ENCODE peak calls at places on chromosome 10, in four cellular contexts. K is cardiac muscle cell, O is kidney, X is pancreas. G is an unnamed sample.
A peak's percentile ranks its signal among the peaks of the same experiment; 100 is the strongest.

GRCh38 chr10:35700490-35700887 is 58.4 kb upstream of the FZD8 start:
- DNase-seq in K (no peak), O (no peak), X (no peak), G (no peak)

GRCh38 chr10:128125944-128126764 is at the start of gene MKI67:
- DNase-seq in K (peak; percentile 94), O (peak; percentile 90), X (peak; percentile 83), G (peak; percentile 78)

GRCh38 chr10:26269754-26270153 is 53.2 kb downstream of the GAD2 start:
- DNase-seq in K (peak; percentile 62), O (no peak), X (no peak), G (no peak)

GRCh38 chr10:75607576-75607975 is 176.2 kb downstream of the LRMDA start:
- DNase-seq in K (peak; percentile 15), O (no peak), X (no peak), G (no peak)

GRCh38 chr10:85524001-85524400 is 842.6 kb downstream of the GRID1 start:
- DNase-seq in K (peak; percentile 65), O (no peak), X (no peak), G (no peak)

GRCh38 chr10:123229927-123230630 is 75.9 kb downstream of the BUB3 start:
- DNase-seq in K (no peak), O (no peak), X (no peak), G (peak; percentile 60)

GRCh38 chr10:46539596-46540411 is 16.7 kb downstream of the GPRIN2 start:
- DNase-seq in K (no peak), O (peak; percentile 65), X (peak; percentile 7), G (peak; percentile 74)

GRCh38 chr10:26556756-26557640 is 118.9 kb downstream of the APBB1IP start:
- DNase-seq in K (peak; percentile 59), O (no peak), X (no peak), G (peak; percentile 25)

GRCh38 chr10:132443605-132443997 is 46.6 kb downstream of the PWWP2B start:
- DNase-seq in K (no peak), O (peak; percentile 89), X (peak; percentile 75), G (peak; percentile 32)

GRCh38 chr10:5198386-5198785 is 1.7 kb downstream of the AKR1C4 start:
- DNase-seq in K (no peak), O (no peak), X (no peak), G (no peak)

GRCh38 chr10:63636812-63637211 is 115.6 kb downstream of the REEP3 start:
- DNase-seq in K (no peak), O (no peak), X (no peak), G (no peak)

DNA sequence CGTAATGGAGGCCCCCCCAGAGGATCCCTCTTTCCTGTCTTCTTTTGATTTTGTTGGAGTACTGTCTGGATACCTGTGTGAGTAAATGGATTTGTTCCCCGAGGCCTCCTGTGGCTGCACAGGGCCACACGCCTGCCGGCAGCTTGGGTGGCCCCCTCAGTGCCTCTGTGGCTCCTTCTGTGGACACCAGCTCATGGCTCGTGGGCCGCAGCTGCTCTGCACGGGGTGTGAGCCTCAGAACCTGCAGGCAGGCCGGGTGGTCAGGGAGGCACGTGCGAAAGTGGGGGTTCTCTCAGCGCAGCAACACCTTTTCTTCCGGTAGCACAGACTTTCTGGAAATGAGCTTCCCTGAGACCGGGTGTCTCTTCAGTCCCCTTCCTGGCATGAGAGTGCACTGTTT is 70.3 kb downstream of the WDR37 start:
- DNase-seq in K (no peak), O (no peak), X (no peak), G (no peak)
- H3K36me3 ChIP-seq in K (peaks cover 39% of the 10 kb centered on the region), O (peaks cover 57% of the 10 kb centered on the region), X (peaks cover 7% of the 10 kb centered on the region), G (peaks cover 22% of the 10 kb centered on the region)

GRCh38 chr10:88689366-88689765 is 16.7 kb upstream of the LIPK start:
- DNase-seq in K (no peak), O (no peak), X (no peak), G (no peak)

GRCh38 chr10:88693392-88694020 is 12.5 kb upstream of the LIPK start:
- DNase-seq in K (no peak), O (no peak), X (no peak), G (peak; percentile 7)

GRCh38 chr10:88682491-88682890 is 18.2 kb downstream of the LIPF start:
- DNase-seq in K (no peak), O (no peak), X (no peak), G (no peak)

DNA sequence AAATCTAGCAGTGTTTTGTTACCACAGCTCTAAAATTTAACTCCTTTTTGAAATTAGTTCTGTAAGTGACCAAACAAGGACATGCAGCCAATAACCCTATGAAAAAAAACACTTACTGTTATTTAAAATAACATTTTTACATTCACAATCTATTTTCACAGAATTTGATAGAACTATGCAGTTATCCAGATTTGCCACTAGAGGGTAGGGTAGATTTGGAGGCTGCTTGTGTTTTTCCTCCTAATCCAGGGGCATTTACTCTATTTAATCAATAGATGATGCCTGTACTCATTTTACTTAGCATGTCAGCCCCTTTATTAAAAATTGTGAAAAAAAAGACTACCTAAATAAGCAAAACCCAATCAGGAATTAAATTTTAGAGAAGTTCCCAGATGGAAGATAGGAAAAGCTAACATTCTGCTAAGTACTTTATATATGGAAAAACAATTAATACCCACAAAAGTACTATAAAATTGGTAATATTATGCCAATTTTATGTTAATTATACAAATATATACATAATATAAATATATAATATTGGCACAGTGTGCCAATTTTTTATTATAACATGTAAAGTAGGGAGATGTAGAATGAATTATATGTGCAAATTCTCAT is 18.1 kb upstream of the LIPK start:
- DNase-seq in K (peak; percentile 38), O (no peak), X (no peak), G (peak; percentile 57)
- TF ChIP-seq CTCF in K (peak; percentile 89), O (peak; percentile 46), X (peak; percentile 53), G (peak; percentile 85)

GRCh38 chr10:7511612-7512011 is 100.8 kb upstream of the SFMBT2 start:
- DNase-seq in K (no peak), O (no peak), X (no peak), G (no peak)

GRCh38 chr10:7513936-7514335 is 103.1 kb upstream of the SFMBT2 start:
- DNase-seq in K (peak; percentile 12), O (no peak), X (no peak), G (no peak)

GRCh38 chr10:7515549-7515948 is 104.7 kb upstream of the SFMBT2 start:
- DNase-seq in K (no peak), O (no peak), X (no peak), G (no peak)

GRCh38 chr10:7512487-7512886 is 101.7 kb upstream of the SFMBT2 start:
- DNase-seq in K (no peak), O (no peak), X (no peak), G (no peak)

DNA sequence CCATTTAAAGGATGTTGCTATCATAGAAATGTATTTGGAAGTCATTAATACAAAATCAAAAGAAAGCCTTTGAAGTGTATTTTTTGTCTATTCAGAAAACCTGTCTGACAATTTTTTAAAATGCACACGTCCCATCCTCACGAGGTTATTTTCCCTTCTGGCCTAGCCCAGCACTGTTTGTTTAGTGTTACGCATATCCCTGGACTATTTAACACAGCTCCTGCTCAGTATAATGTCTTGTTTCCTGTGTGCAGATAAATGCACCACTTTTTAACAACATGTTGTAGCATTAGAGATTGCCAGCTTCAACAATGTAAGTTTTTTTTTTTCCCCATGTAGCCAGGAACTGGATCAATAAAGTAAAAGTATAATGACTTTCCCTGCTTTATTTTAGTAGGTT is 102.6 kb upstream of the SFMBT2 start:
- DNase-seq in K (no peak), O (no peak), X (no peak), G (no peak)
- H3K36me3 ChIP-seq in K (no peaks in the 10 kb centered on the region), O (no peaks in the 10 kb centered on the region), X (no peaks in the 10 kb centered on the region), G (no peaks in the 10 kb centered on the region)

DNA sequence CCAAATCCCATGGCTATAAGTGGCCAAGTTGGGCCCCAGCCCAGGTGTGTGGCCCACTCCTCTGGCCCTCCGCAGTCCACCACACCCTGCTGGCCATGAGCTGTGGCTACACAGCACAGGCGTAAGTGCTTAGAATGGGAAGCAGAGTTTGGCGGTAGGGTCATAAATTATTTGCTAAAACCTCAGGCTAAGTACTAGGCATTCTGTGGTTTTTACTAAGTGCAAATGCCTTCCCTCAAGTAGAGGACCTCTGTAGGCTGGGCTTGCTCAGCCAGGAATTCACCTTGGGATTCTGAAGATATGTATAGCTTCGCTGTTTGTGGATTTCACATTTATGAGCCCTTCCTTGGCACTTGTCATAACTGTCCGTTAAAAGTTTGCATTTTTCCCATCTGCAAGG is 44.8 kb upstream of the LOXL4 start:
- DNase-seq in K (no peak), O (no peak), X (no peak), G (no peak)
- TF ChIP-seq CTCF in K (no peak), O (no peak), X (no peak), G (no peak)

DNA sequence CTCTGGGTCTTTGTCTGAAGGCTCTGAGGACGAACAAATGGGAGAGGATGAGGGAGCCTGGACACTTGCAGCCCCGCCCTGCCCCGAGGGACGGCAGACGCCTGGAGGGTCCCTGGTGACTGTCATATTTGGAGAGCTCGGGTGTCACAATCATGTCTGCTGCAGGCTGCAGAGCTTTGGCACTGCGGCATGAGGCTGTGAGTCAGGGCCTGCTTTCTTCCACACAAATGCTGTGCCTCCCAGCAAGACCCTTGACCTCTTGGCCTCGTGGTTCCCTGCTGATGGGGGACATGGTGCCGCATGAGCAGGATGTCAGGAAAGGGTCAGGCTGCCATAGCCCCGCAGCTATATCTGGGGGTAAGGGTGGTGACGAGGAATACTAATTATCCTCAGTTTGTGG is 64.9 kb upstream of the PPIF start:
- DNase-seq in K (peak; percentile 32), O (no peak), X (no peak), G (no peak)
- H3K36me3 ChIP-seq in K (peaks cover 16% of the 10 kb centered on the region), O (peaks cover 26% of the 10 kb centered on the region), X (no peaks in the 10 kb centered on the region), G (peaks cover 21% of the 10 kb centered on the region)

GRCh38 chr10:55631071-55631654 is 729.9 kb downstream of the ZWINT start:
- DNase-seq in K (peak; percentile 90), O (peak; percentile 73), X (peak; percentile 86), G (peak; percentile 53)
- TF ChIP-seq CTCF in K (peak; percentile 47), O (peak; percentile 49), X (peak; percentile 62), G (peak; percentile 44)

DNA sequence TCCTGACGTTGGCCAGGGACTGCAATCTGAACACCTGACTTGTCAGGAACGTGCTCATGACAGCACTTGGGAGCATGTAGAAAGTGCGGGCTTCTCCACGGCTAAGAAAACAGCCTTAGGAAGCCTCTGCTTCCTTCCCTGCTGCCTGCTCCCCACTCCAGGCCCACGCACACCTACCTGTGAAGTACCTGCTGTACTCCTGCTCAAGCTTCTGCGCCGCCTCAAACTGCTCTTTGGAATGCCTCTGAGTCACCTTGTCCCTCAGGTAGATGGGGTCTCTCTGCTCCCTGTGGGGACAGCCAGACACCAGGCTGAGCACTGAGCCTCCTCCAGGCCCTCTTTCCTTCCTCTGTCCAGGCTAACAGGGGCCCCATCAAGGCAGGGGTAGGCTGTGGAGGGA is 132.7 kb downstream of the DLG5 start:
- DNase-seq in K (peak; percentile 38), O (no peak), X (no peak), G (no peak)
- H3K36me3 ChIP-seq in K (peaks cover 24% of the 10 kb centered on the region), O (peaks cover 52% of the 10 kb centered on the region), X (no peaks in the 10 kb centered on the region), G (peaks cover 17% of the 10 kb centered on the region)

GRCh38 chr10:102467318-102467717 is 16.0 kb upstream of the C10orf95 start:
- DNase-seq in K (no peak), O (no peak), X (peak; percentile 16), G (no peak)

GRCh38 chr10:102465466-102465865 is 14.1 kb upstream of the C10orf95 start:
- DNase-seq in K (no peak), O (no peak), X (peak; percentile 25), G (no peak)

GRCh38 chr10:102470579-102471546 is 19.5 kb upstream of the C10orf95 start:
- DNase-seq in K (no peak), O (no peak), X (no peak), G (no peak)

GRCh38 chr10:102467971-102468438 is 16.7 kb upstream of the C10orf95 start:
- DNase-seq in K (no peak), O (no peak), X (no peak), G (no peak)

GRCh38 chr10:102468683-102469082 is 17.3 kb upstream of the C10orf95 start:
- DNase-seq in K (no peak), O (no peak), X (no peak), G (no peak)
- TF ChIP-seq CTCF in K (no peak), O (no peak), X (no peak), G (no peak)